ENCODE peak calls at places on chromosomes 2 and 18, in four cellular contexts. P, M, X and B are unnamed samples.

GRCh38 chr2:213991454-213992108 is 419.3 kb upstream of the VWC2L start:
- DNase-seq in X (no peak), M (peak), P (no peak), B (no peak)

GRCh38 chr18:50275503-50276036 is 5.8 kb downstream of the MBD1 start:
- DNase-seq in X (no peak), M (no peak), P (no peak), B (no peak)

GRCh38 chr2:157233506-157233905 is 24.0 kb upstream of the GALNT5 start:
- DNase-seq in X (no peak), P (no peak), M (peak), B (no peak)

GRCh38 chr2:150088538-150088937 is 398.9 kb downstream of the RND3 start:
- DNase-seq in P (no peak), X (no peak), M (peak), B (no peak)

GRCh38 chr2:31725444-31725843 is 144.7 kb upstream of the SRD5A2 start:
- DNase-seq in P (no peak), X (no peak), M (no peak), B (no peak)

GRCh38 chr2:20640411-20641122 is 10.3 kb downstream of the HS1BP3 start:
- DNase-seq in P (peak), M (no peak), X (no peak), B (no peak)

GRCh38 chr2:182506606-182507005 is 79.8 kb upstream of the PDE1A start:
- DNase-seq in P (no peak), M (no peak), X (peak), B (no peak)

GRCh38 chr2:3785890-3786273 is 82.5 kb downstream of the DCDC2C start:
- DNase-seq in X (no peak), M (no peak), P (no peak), B (no peak)

GRCh38 chr2:236730393-236730792 is 160.8 kb downstream of the ACKR3 start:
- DNase-seq in P (no peak), M (no peak), X (no peak), B (peak)

GRCh38 chr2:101962243-101962809 is 29.4 kb upstream of the IL1R2 start:
- DNase-seq in P (no peak), X (no peak), M (no peak), B (no peak)

GRCh38 chr2:150976604-150977003 is 285.1 kb downstream of the RBM43 start:
- DNase-seq in X (no peak), P (no peak), M (no peak), B (no peak)

GRCh38 chr2:36618381-36618780 is 20.4 kb upstream of the FEZ2 start:
- DNase-seq in X (peak), P (no peak), M (peak), B (peak)

GRCh38 chr2:32011566-32011960 is 755 bp upstream of the MEMO1 start:
- DNase-seq in X (no peak), P (no peak), M (no peak), B (no peak)

GRCh38 chr2:200668473-200668872 is 82.7 kb downstream of the AOX1 start:
- DNase-seq in X (no peak), M (no peak), P (no peak), B (no peak)

GRCh38 chr2:157760949-157761348 is 115.2 kb downstream of the ACVR1 start:
- DNase-seq in P (no peak), M (peak), X (no peak), B (no peak)

GRCh38 chr2:219060821-219061791 is at the start of gene IHH:
- DNase-seq in M (peak), X (peak), P (no peak), B (no peak)

GRCh38 chr2:38499921-38500634 is 102.7 kb downstream of the HNRNPLL start:
- DNase-seq in P (peak), X (peak), M (no peak), B (no peak)

GRCh38 chr2:102291221-102292075 is 19.9 kb upstream of the IL1RL1 start:
- DNase-seq in X (no peak), P (no peak), M (no peak), B (no peak)

GRCh38 chr18:62939433-62939832 is 224.1 kb downstream of the PHLPP1 start:
- DNase-seq in M (no peak), X (no peak), P (no peak), B (no peak)

GRCh38 chr2:2010266-2010665 is 266.0 kb upstream of the PXDN start:
- DNase-seq in X (no peak), P (no peak), M (no peak), B (no peak)

GRCh38 chr18:45913276-45913675 is 53.9 kb downstream of the EPG5 start:
- DNase-seq in P (no peak), M (no peak), X (no peak), B (no peak)

GRCh38 chr18:57698571-57699276 is 77.1 kb upstream of the NARS1 start:
- DNase-seq in X (no peak), P (no peak), M (peak), B (no peak)

GRCh38 chr2:134124047-134124753 is 129.7 kb upstream of the MGAT5 start:
- DNase-seq in M (no peak), X (no peak), P (no peak), B (no peak)

GRCh38 chr2:112685167-112685884 is 35.5 kb upstream of the NT5DC4 start:
- DNase-seq in X (no peak), P (no peak), M (peak), B (no peak)

GRCh38 chr2:7027436-7027835 is 110.2 kb downstream of the RNF144A start:
- DNase-seq in M (no peak), X (no peak), P (no peak), B (no peak)

GRCh38 chr2:61670591-61671503 is 132.7 kb upstream of the XPO1 start:
- DNase-seq in P (peak), M (peak), X (no peak), B (peak)

GRCh38 chr2:174039551-174040416 is 74.6 kb upstream of the SP3 start:
- DNase-seq in M (peak), P (peak), X (peak), B (peak)

GRCh38 chr2:210195066-210195852 is 24.1 kb upstream of the KANSL1L start:
- DNase-seq in X (peak), P (no peak), M (peak), B (no peak)

GRCh38 chr2:170022692-170023091 is 155.3 kb upstream of the MYO3B start:
- DNase-seq in P (no peak), M (peak), X (no peak), B (no peak)

GRCh38 chr18:51660316-51660715 is 462.8 kb upstream of the MEX3C start:
- DNase-seq in P (no peak), X (no peak), M (no peak), B (no peak)

GRCh38 chr2:121213386-121213785 is 71.6 kb downstream of the TFCP2L1 start:
- DNase-seq in P (no peak), M (no peak), X (no peak), B (no peak)

GRCh38 chr2:120740765-120741513 is 5.3 kb downstream of the GLI2 start:
- DNase-seq in P (no peak), M (no peak), X (peak), B (no peak)

GRCh38 chr2:185644828-185645227 is 93.8 kb upstream of the FSIP2 start:
- DNase-seq in M (no peak), X (no peak), P (no peak), B (no peak)

GRCh38 chr2:225649274-225649673 is 249.8 kb downstream of the NYAP2 start:
- DNase-seq in X (no peak), M (no peak), P (no peak), B (no peak)

GRCh38 chr2:25367296-25367695 is 25.6 kb upstream of the DNMT3A start:
- DNase-seq in M (no peak), P (no peak), X (no peak), B (no peak)

GRCh38 chr2:235029054-235029453 is 77.2 kb downstream of the SH3BP4 start:
- DNase-seq in M (no peak), P (no peak), X (no peak), B (no peak)

GRCh38 chr2:235028646-235029045 is 76.8 kb downstream of the SH3BP4 start:
- DNase-seq in P (no peak), X (no peak), M (no peak), B (no peak)

GRCh38 chr2:235026649-235027557 is 75.1 kb downstream of the SH3BP4 start:
- DNase-seq in M (peak), P (no peak), X (no peak), B (peak)

GRCh38 chr2:235026137-235026536 is 74.3 kb downstream of the SH3BP4 start:
- DNase-seq in X (no peak), P (no peak), M (peak), B (no peak)

DNA sequence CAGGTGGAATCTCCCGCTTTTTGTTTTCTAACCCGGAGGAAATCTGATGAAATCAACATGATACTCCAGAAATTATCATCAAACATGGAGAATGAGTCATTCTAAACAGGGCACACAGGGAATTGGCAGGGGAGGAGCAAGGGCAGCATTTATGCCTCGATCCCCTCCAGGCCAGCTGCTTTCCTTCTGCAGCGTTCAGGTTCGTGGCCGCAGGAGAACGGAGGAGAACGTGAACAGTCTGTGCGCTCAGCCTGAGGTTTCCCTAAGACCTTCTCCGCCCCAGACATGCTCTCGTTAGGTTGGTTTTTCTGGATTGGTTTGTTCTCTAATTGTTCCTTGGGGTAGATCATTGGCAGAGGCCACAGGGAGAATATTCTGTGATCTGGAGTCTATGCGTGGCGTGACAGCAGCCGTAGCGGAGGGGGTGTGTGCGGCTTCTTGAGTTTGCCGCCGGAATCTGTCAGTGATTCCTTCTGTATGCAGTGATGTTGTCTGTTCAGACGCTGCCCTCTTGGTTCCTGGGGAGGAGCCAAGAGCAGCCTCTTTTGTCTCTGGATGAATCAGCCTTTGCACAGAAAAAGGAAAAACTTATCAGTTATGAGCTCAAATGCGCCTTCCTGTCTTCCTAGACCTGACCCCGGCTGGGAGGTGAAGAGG is 75.9 kb downstream of the SH3BP4 start:
- DNase-seq in M (peak), X (no peak), P (no peak), B (no peak)
- H3K4me3 ChIP-seq in M (peak), X (no peak), P (no peak), B (no peak)

GRCh38 chr2:9002313-9002636 is 1.2 kb downstream of the MBOAT2 start:
- DNase-seq in M (peak), P (no peak), X (no peak), B (no peak)
- H3K4me3 ChIP-seq in M (peak), P (peak), X (peak), B (peak)

DNA sequence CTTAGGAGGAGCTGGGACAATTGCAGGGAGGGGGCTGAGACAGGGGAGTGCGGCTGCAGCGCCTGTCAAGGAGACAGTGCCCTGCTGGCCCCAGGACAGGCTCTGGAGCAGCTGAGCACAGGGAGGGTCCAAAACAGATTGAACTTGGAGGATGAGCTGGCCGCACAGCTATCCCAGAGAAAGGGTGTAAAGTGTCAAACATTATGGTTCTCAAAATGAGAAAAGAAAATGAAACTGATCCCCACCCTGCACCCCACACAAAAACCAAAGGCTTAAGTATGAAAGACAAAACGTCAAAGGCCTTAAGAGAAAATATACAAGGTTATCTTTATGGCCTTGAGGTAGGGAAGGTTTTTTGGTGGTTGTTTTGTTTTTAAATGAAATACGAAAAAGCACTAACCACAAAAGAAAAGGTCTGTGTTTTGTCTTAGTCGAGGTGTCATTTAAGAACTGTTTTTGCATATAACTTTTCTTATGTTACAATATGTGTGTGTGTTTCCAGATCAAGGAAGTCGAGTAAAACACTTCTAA is 111.8 kb downstream of the HDAC4 start:
- DNase-seq in P (no peak), X (peak), M (no peak), B (no peak)
- H3K4me3 ChIP-seq in P (no peak), X (no peak), M (no peak), B (no peak)

GRCh38 chr2:47339745-47340541 is 63.0 kb upstream of the MSH2 start:
- DNase-seq in X (no peak), P (no peak), M (peak), B (no peak)
- H3K4me3 ChIP-seq in X (no peak), P (no peak), M (no peak), B (no peak)

GRCh38 chr2:10078704-10079191 is 1.5 kb downstream of the CYS1 start:
- DNase-seq in P (no peak), M (no peak), X (no peak), B (no peak)

GRCh38 chr2:10079931-10080535 is at the start of gene CYS1:
- DNase-seq in P (no peak), M (no peak), X (peak), B (no peak)

GRCh38 chr2:10079192-10079930 is 850 bp downstream of the CYS1 start:
- DNase-seq in X (peak), M (peak), P (peak), B (no peak)

GRCh38 chr2:10078001-10078400 is 2.2 kb downstream of the CYS1 start:
- DNase-seq in P (no peak), X (no peak), M (no peak), B (no peak)

GRCh38 chr2:10080536-10081304 is 509 bp upstream of the CYS1 start:
- DNase-seq in X (peak), P (no peak), M (no peak), B (no peak)
- H3K4me3 ChIP-seq in X (peak), P (peak), M (no peak), B (no peak)

GRCh38 chr2:190119257-190119656 is 56.7 kb upstream of the MSTN start:
- DNase-seq in X (peak), P (peak), M (no peak), B (peak)
- H3K4me3 ChIP-seq in X (peak), P (no peak), M (no peak), B (peak)

GRCh38 chr18:79737426-79737825 is 57.8 kb downstream of the CTDP1 start:
- DNase-seq in X (no peak), M (no peak), P (no peak), B (no peak)
- H3K4me3 ChIP-seq in X (no peak), M (no peak), P (no peak), B (no peak)